ENCODE peak calls at places on chromosome 5, in six cellular contexts. S is K562, J is HCT116, C is SK-N-SH, P is GM12878, Z is HepG2. M is an unnamed sample.
A peak's percentile ranks its signal among the peaks of the same experiment; 100 is the strongest.

GRCh38 chr5:94431696-94432095 is 186.7 kb downstream of the KIAA0825 start:
- DNase-seq in Z (no peak), C (no peak), S (no peak), J (no peak), P (no peak), M (no peak)

GRCh38 chr5:168528521-168529360 is at the start of gene FBLL1:
- DNase-seq in J (no peak), Z (peak; percentile 19), P (no peak), C (peak; percentile 94), S (peak; percentile 48), M (no peak)

GRCh38 chr5:78568212-78568611 is 80.4 kb downstream of the LHFPL2 start:
- DNase-seq in S (no peak), Z (no peak), C (no peak), P (no peak), J (no peak), M (no peak)

GRCh38 chr5:156469636-156470035 is 142.7 kb downstream of the SGCD start:
- DNase-seq in S (no peak), J (no peak), Z (no peak), C (no peak), P (no peak), M (no peak)

GRCh38 chr5:81268797-81269196 is 32.6 kb upstream of the ZCCHC9 start:
- DNase-seq in S (no peak), J (peak; percentile 38), P (no peak), C (no peak), Z (peak; percentile 54), M (no peak)

GRCh38 chr5:125501396-125501795 is 755.0 kb upstream of the ZNF608 start:
- DNase-seq in S (no peak), P (no peak), Z (no peak), J (no peak), C (no peak), M (peak; percentile 42)

GRCh38 chr5:141485305-141486055 is 650 bp downstream of the PCDHGC4 start:
- DNase-seq in C (peak; percentile 57), J (no peak), P (no peak), S (no peak), Z (no peak), M (peak; percentile 0)

GRCh38 chr5:176597417-176598389 is 12.3 kb downstream of the GPRIN1 start:
- DNase-seq in Z (no peak), C (no peak), P (no peak), J (no peak), S (no peak), M (no peak)

GRCh38 chr5:127938746-127939145 is 144.8 kb upstream of the SLC12A2 start:
- DNase-seq in Z (no peak), C (no peak), P (no peak), J (no peak), S (no peak), M (no peak)

GRCh38 chr5:115844321-115844817 is 2.6 kb downstream of the AP3S1 start:
- DNase-seq in Z (peak; percentile 86), S (no peak), P (no peak), C (no peak), J (no peak), M (no peak)

GRCh38 chr5:171750316-171750788 is 35.3 kb upstream of the SMIM23 start:
- DNase-seq in P (no peak), S (peak; percentile 23), J (peak; percentile 8), Z (peak; percentile 4), C (peak; percentile 26), M (no peak)

GRCh38 chr5:169861934-169862333 is 118.4 kb downstream of the INSYN2B start:
- DNase-seq in P (no peak), Z (no peak), C (peak; percentile 5), J (no peak), S (no peak), M (no peak)

GRCh38 chr5:6827815-6828214 is 114.6 kb downstream of the TENT4A start:
- DNase-seq in Z (no peak), P (no peak), S (no peak), C (no peak), J (no peak), M (no peak)

GRCh38 chr5:150638488-150639316 is 1.8 kb upstream of the SYNPO start:
- DNase-seq in J (no peak), P (no peak), C (no peak), S (no peak), Z (no peak), M (no peak)

GRCh38 chr5:138716456-138716924 is 36.7 kb upstream of the CTNNA1 start:
- DNase-seq in Z (peak; percentile 39), P (no peak), S (no peak), J (no peak), C (peak; percentile 48), M (no peak)

GRCh38 chr5:55151923-55152842 is 7.8 kb upstream of the GPX8 start:
- DNase-seq in P (no peak), Z (no peak), S (no peak), J (no peak), C (no peak), M (no peak)
- TF ChIP-seq JUND in P (no peak), Z (no peak), S (no peak), J (no peak), C (no peak), M (no peak)

GRCh38 chr5:90802695-90803317 is 244.2 kb downstream of the ADGRV1 start:
- DNase-seq in P (no peak), J (peak; percentile 27), S (peak; percentile 51), C (peak; percentile 41), Z (peak; percentile 25), M (peak; percentile 74)
- TF ChIP-seq JUND in P (no peak), J (no peak), S (no peak), C (no peak), Z (no peak), M (no peak)

DNA sequence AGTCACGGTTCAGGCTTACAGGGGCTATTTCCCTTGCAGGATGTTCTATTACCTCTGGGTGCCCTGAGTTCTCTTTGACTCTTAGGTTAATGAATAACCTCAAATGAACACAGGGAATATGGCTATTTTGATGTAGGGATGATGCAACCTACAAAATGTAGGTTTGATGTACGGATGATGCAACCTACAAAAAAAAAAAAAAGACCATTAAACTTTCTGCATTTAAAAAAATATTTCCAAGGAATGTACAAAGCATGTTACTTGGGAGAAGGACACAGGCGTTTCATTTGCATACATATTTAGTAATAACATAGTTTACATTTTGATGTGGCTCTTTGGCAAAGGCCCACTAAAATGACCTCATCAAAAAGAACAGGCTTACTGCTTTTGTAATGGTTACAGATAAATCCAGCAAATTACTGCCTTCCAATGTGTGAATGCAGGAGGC is 36.3 kb downstream of the ZNF474 start:
- DNase-seq in Z (peak; percentile 60), J (no peak), P (no peak), C (no peak), S (no peak), M (no peak)
- TF ChIP-seq JUND in Z (no peak), J (no peak), P (no peak), C (no peak), S (no peak), M (no peak)

GRCh38 chr5:135600971-135601381 is 22.2 kb upstream of the CXCL14 start:
- DNase-seq in P (no peak), Z (no peak), J (no peak), S (peak; percentile 44), C (no peak), M (no peak)

GRCh38 chr5:135596788-135597187 is 18.0 kb upstream of the CXCL14 start:
- DNase-seq in S (no peak), J (no peak), Z (no peak), P (no peak), C (no peak), M (no peak)

GRCh38 chr5:135599421-135600140 is 20.8 kb upstream of the CXCL14 start:
- DNase-seq in Z (no peak), P (no peak), C (no peak), S (no peak), J (no peak), M (no peak)

GRCh38 chr5:135600141-135600570 is 21.4 kb upstream of the CXCL14 start:
- DNase-seq in J (no peak), Z (no peak), P (no peak), C (no peak), S (no peak), M (no peak)

GRCh38 chr5:135598691-135599395 is 20.1 kb upstream of the CXCL14 start:
- DNase-seq in S (no peak), P (no peak), J (no peak), Z (no peak), C (no peak), M (no peak)
- TF ChIP-seq JUND in S (no peak), P (no peak), J (no peak), Z (no peak), C (no peak), M (no peak)

GRCh38 chr5:100646011-100646410 is 110.8 kb downstream of the FAM174A start:
- DNase-seq in C (no peak), J (no peak), P (no peak), Z (no peak), S (peak; percentile 44), M (no peak)

GRCh38 chr5:100644776-100645175 is 109.6 kb downstream of the FAM174A start:
- DNase-seq in P (no peak), S (no peak), Z (no peak), J (no peak), C (no peak), M (no peak)

GRCh38 chr5:100643473-100643872 is 108.3 kb downstream of the FAM174A start:
- DNase-seq in C (no peak), S (no peak), Z (no peak), P (no peak), J (no peak), M (no peak)

GRCh38 chr5:100644206-100644605 is 109.0 kb downstream of the FAM174A start:
- DNase-seq in J (no peak), P (no peak), S (no peak), C (no peak), Z (no peak), M (no peak)

DNA sequence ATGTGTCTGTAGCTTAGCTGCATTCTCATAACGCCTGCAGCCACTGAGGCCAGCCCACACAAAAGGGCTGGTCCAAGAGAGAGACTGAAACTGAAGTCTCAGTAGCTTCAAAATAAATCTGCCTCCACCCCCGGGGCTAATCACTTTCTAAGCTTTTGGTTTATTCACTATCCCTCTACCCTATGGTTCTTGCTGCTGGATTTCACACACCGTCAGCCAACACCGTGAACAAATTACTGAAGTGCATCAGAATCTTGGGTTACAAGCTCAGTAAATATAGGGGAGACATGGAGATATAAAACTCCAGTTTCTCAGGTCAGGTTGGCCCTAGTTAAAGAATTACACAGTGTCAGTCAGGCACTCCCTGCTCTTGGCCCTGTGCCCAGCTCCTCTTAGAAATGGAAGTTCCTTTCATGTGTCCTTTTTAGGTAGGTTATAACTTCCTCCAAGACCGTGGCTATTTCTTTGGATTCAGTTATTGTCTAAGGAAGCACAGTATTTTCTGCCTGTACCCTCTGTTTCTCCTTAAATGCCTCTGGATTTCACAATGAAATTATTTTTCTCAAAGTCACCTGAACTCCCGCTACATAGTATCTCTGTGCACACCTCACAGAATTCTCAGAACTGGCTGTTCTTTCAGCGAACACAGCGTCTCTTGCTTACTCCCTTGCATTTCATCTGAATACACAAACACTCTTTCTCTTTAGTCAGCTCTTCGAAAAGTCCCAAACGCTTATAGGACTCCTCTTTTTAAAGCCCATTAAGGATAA is 112.5 kb downstream of the FAM174A start:
- DNase-seq in S (peak; percentile 69), J (no peak), P (no peak), Z (no peak), C (no peak), M (no peak)
- TF ChIP-seq JUND in S (no peak), J (no peak), P (no peak), Z (no peak), C (no peak), M (peak; percentile 54)

DNA sequence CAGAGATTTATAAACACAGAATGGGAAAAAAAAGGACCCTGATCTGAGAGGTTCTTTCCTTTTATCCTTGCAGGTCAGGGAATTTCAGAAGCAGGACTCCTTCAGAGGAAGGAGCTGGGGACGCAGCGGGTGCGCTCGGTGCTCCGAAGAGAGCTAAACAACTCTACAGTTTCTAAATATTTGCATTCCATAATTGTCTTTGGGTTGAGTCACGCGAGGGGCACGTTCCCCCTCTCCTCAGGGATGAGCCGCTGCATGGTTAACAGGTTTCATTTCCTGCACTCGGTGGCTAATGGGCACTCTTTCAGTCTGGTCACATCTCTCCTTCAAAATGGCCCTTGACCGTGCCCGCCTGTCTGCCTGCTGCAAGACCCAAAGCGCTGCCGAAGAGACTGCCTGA is 165.0 kb upstream of the HMHB1 start:
- DNase-seq in J (no peak), Z (no peak), C (no peak), P (no peak), S (no peak), M (no peak)
- TF ChIP-seq JUND in J (no peak), Z (no peak), C (no peak), P (no peak), S (no peak), M (no peak)